ENCODE peak calls at places on chromosomes 4 and X, in five cellular contexts. One of them, this sample, is unnamed.

GRCh38 chrX:40411350-40412111 is 169.2 kb upstream of the ATP6AP2 start:
- DNase-seq in heart left ventricle: no peak
- DNase-seq in uterus: no peak
- DNase-seq in mucosa of descending colon: no peak
- DNase-seq in mammary epithelial cell: no peak
- DNase-seq in this sample: no peak

GRCh38 chrX:18676050-18676449 is 4.1 kb upstream of the RS1 start:
- DNase-seq in uterus: no peak
- DNase-seq in heart left ventricle: no peak
- DNase-seq in mucosa of descending colon: no peak
- DNase-seq in mammary epithelial cell: no peak
- DNase-seq in this sample: no peak

GRCh38 chr4:145735330-145735638 is 55.3 kb downstream of the C4orf51 start:
- DNase-seq in mammary epithelial cell: peak; percentile 95
- DNase-seq in heart left ventricle: no peak
- DNase-seq in uterus: peak; percentile 30
- DNase-seq in mucosa of descending colon: no peak
- DNase-seq in this sample: peak; percentile 98

GRCh38 chrX:21998037-21998436 is 34.1 kb upstream of the PHEX start:
- DNase-seq in mucosa of descending colon: no peak
- DNase-seq in heart left ventricle: no peak
- DNase-seq in mammary epithelial cell: no peak
- DNase-seq in uterus: no peak
- DNase-seq in this sample: no peak

GRCh38 chr4:107853444-107854325 is 29.0 kb downstream of the SGMS2 start:
- DNase-seq in heart left ventricle: no peak
- DNase-seq in mucosa of descending colon: no peak
- DNase-seq in uterus: peak; percentile 33
- DNase-seq in mammary epithelial cell: no peak
- DNase-seq in this sample: peak; percentile 54

GRCh38 chr4:114474401-114474800 is 124.2 kb upstream of the UGT8 start:
- DNase-seq in heart left ventricle: no peak
- DNase-seq in uterus: no peak
- DNase-seq in mammary epithelial cell: no peak
- DNase-seq in mucosa of descending colon: no peak
- DNase-seq in this sample: no peak

GRCh38 chr4:140363558-140363957 is 9.9 kb upstream of the SCOC start:
- DNase-seq in mammary epithelial cell: no peak
- DNase-seq in mucosa of descending colon: no peak
- DNase-seq in heart left ventricle: no peak
- DNase-seq in uterus: no peak
- DNase-seq in this sample: no peak

GRCh38 chr4:8272472-8273428 is 3.2 kb downstream of the HTRA3 start:
- DNase-seq in uterus: no peak
- DNase-seq in heart left ventricle: peak; percentile 67
- DNase-seq in mucosa of descending colon: no peak
- DNase-seq in mammary epithelial cell: no peak
- DNase-seq in this sample: peak; percentile 44

GRCh38 chr4:150411527-150411926 is 170.4 kb upstream of the MAB21L2 start:
- DNase-seq in mucosa of descending colon: no peak
- DNase-seq in heart left ventricle: no peak
- DNase-seq in uterus: no peak
- DNase-seq in mammary epithelial cell: no peak
- DNase-seq in this sample: no peak

GRCh38 chrX:9785944-9786741 is at the start of gene SHROOM2:
- DNase-seq in heart left ventricle: no peak
- DNase-seq in mucosa of descending colon: no peak
- DNase-seq in uterus: no peak
- DNase-seq in mammary epithelial cell: no peak
- DNase-seq in this sample: no peak

GRCh38 chrX:154310991-154311541 is 15.5 kb downstream of the TKTL1 start:
- DNase-seq in heart left ventricle: no peak
- DNase-seq in mucosa of descending colon: no peak
- DNase-seq in uterus: no peak
- DNase-seq in mammary epithelial cell: no peak
- DNase-seq in this sample: no peak

GRCh38 chr4:139223682-139224317 is 46.8 kb upstream of the ELF2 start:
- DNase-seq in heart left ventricle: peak; percentile 47
- DNase-seq in mucosa of descending colon: no peak
- DNase-seq in uterus: no peak
- DNase-seq in mammary epithelial cell: peak; percentile 77
- DNase-seq in this sample: peak; percentile 52

GRCh38 chr4:139227729-139228404 is 50.8 kb upstream of the ELF2 start:
- DNase-seq in heart left ventricle: no peak
- DNase-seq in mammary epithelial cell: no peak
- DNase-seq in mucosa of descending colon: no peak
- DNase-seq in uterus: no peak
- DNase-seq in this sample: no peak

GRCh38 chr4:139232751-139233150 is 47.3 kb downstream of the MGARP start:
- DNase-seq in heart left ventricle: no peak
- DNase-seq in mucosa of descending colon: no peak
- DNase-seq in uterus: no peak
- DNase-seq in mammary epithelial cell: no peak
- DNase-seq in this sample: no peak

GRCh38 chr4:139234258-139234657 is 45.8 kb downstream of the MGARP start:
- DNase-seq in heart left ventricle: no peak
- DNase-seq in uterus: no peak
- DNase-seq in mucosa of descending colon: no peak
- DNase-seq in mammary epithelial cell: no peak
- DNase-seq in this sample: no peak

GRCh38 chr4:139229534-139230039 is 50.4 kb downstream of the MGARP start:
- DNase-seq in heart left ventricle: no peak
- DNase-seq in mucosa of descending colon: no peak
- DNase-seq in mammary epithelial cell: peak; percentile 47
- DNase-seq in uterus: no peak
- DNase-seq in this sample: peak; percentile 71
- TF ChIP-seq CTCF in heart left ventricle: peak; percentile 61
- TF ChIP-seq CTCF in mucosa of descending colon: peak; percentile 34
- TF ChIP-seq CTCF in mammary epithelial cell: peak; percentile 73
- TF ChIP-seq CTCF in uterus: peak; percentile 80
- TF ChIP-seq CTCF in this sample: peak; percentile 84

DNA sequence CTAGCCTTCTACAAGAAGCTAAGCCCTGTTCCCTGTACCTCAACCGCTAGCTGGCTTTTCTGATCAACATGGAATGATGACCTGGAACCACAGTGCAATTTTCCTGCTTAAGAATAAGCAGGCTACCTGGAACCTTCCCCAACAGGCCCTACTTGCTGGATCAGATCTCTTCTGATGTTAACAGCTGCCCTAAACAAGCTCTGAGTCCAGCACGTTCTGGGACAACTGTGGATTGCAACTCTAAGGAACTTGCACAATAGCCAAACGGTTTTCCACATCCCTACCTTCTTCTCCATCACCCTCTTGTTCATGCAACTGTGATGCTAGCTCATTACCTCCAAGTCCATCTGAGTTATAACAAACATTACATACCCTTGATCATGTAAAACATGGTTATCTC is 19.8 kb downstream of the ATP8A1 start:
- DNase-seq in mucosa of descending colon: no peak
- DNase-seq in mammary epithelial cell: no peak
- DNase-seq in heart left ventricle: no peak
- DNase-seq in uterus: no peak
- DNase-seq in this sample: no peak
- H3K4me3 ChIP-seq in mucosa of descending colon: no peak overlapping the region
- H3K4me3 ChIP-seq in mammary epithelial cell: no peak overlapping the region
- H3K4me3 ChIP-seq in heart left ventricle: no peak overlapping the region
- H3K4me3 ChIP-seq in uterus: no peak overlapping the region
- H3K4me3 ChIP-seq in this sample: no peak overlapping the region

DNA sequence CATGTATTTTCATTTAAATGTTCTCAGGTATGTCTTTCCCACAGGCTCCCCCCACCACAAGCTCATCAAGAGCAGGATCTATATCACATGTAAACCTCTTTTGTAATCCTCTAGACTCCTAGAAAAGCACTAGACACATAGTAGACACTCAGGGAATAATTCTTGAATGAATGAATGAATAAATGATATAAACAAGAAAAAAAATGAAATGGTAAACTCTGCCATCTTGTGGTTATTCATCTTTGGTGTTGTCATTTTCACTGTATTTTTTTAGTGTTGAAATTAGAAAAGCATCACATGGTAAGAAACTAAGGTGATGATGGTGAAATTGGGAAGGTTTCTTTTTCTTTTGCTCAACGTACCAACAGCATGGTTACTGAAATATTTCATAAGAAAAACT is 34.2 kb upstream of the C1GALT1C1 start:
- DNase-seq in mammary epithelial cell: peak; percentile 13
- DNase-seq in mucosa of descending colon: no peak
- DNase-seq in uterus: no peak
- DNase-seq in heart left ventricle: no peak
- DNase-seq in this sample: peak; percentile 27
- TF ChIP-seq CTCF in mammary epithelial cell: peak; percentile 26
- TF ChIP-seq CTCF in mucosa of descending colon: no peak
- TF ChIP-seq CTCF in uterus: no peak
- TF ChIP-seq CTCF in heart left ventricle: peak; percentile 21
- TF ChIP-seq CTCF in this sample: peak; percentile 34

GRCh38 chr4:120691106-120691505 is 231.4 kb downstream of the PRDM5 start:
- DNase-seq in mammary epithelial cell: no peak
- DNase-seq in heart left ventricle: no peak
- DNase-seq in mucosa of descending colon: no peak
- DNase-seq in uterus: no peak
- DNase-seq in this sample: peak; percentile 16
- H3K4me3 ChIP-seq in mammary epithelial cell: no peak overlapping the region
- H3K4me3 ChIP-seq in heart left ventricle: no peak overlapping the region
- H3K4me3 ChIP-seq in mucosa of descending colon: no peak overlapping the region
- H3K4me3 ChIP-seq in uterus: no peak overlapping the region
- H3K4me3 ChIP-seq in this sample: no peak overlapping the region

DNA sequence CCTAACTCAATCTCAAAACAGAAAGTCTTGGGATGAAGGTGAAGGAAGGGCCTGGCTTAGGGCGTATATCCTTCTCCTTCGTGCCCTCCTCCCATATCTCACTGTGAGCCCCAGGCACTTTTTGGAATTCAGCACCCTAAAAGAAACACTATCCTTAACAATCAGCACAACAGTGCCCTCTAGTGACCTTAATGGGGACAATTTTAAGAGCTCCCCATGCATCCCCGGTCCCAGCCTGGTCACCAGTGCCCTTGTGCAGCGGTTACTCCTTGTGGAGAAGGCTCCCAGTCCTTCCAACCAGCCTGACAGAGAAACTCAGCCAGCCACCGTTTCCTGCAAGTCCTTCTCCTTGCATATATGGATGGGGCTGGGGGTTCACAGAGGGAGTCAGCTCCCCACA is 4.2 kb downstream of the PAK3 start:
- DNase-seq in uterus: no peak
- DNase-seq in mucosa of descending colon: no peak
- DNase-seq in mammary epithelial cell: peak; percentile 32
- DNase-seq in heart left ventricle: no peak
- DNase-seq in this sample: peak; percentile 37
- TF ChIP-seq CTCF in uterus: peak; percentile 9
- TF ChIP-seq CTCF in mucosa of descending colon: no peak
- TF ChIP-seq CTCF in mammary epithelial cell: peak; percentile 60
- TF ChIP-seq CTCF in heart left ventricle: peak; percentile 21
- TF ChIP-seq CTCF in this sample: peak; percentile 56

GRCh38 chrX:131827935-131828334 is 195.2 kb upstream of the STK26 start:
- DNase-seq in mammary epithelial cell: no peak
- DNase-seq in uterus: no peak
- DNase-seq in heart left ventricle: no peak
- DNase-seq in mucosa of descending colon: no peak
- DNase-seq in this sample: no peak
- H3K4me3 ChIP-seq in mammary epithelial cell: no peak overlapping the region
- H3K4me3 ChIP-seq in uterus: no peak overlapping the region
- H3K4me3 ChIP-seq in heart left ventricle: peak overlapping the region; percentile 3
- H3K4me3 ChIP-seq in mucosa of descending colon: no peak overlapping the region
- H3K4me3 ChIP-seq in this sample: no peak overlapping the region

This sample was measured in AG10803.